ENCODE peak calls at places on chromosomes 16 and 17, in eight cellular contexts. E is amniotic stem cell; D is dorsolateral prefrontal cortex; Y is stimulated activated CD8-positive, alpha-beta memory T cell treated with anti-CD3 and anti-CD28 coated beads, Interleukin-7, amount 100 ng/mL, for 4 hours; Z is HFFc6; G is AG04450; W is M059J; A is nephron progenitor cell. J is an unnamed sample.

GRCh38 chr17:81195941-81196495 is 26.7 kb downstream of the CEP131 start:
- DNase-seq in Y (no peak), E (no peak), W (no peak), A (no peak), G (no peak), D (no peak), Z (no peak), J (no peak)

GRCh38 chr16:70410736-70411135 is 28.2 kb downstream of the ST3GAL2 start:
- DNase-seq in G (no peak), A (no peak), Y (no peak), Z (no peak), W (no peak), D (peak), E (no peak), J (no peak)

GRCh38 chr16:86931410-86931941 is 353.1 kb downstream of the FOXL1 start:
- DNase-seq in G (peak), Y (no peak), A (no peak), Z (peak), D (no peak), W (peak), E (no peak), J (no peak)

GRCh38 chr17:29243792-29244191 is 2.9 kb upstream of the CRYBA1 start:
- DNase-seq in W (peak), D (no peak), E (no peak), Z (peak), A (no peak), G (no peak), Y (no peak), J (no peak)

GRCh38 chr17:27543464-27543856 is 87.2 kb downstream of the KSR1 start:
- DNase-seq in Y (no peak), E (no peak), G (no peak), Z (no peak), A (no peak), W (no peak), D (no peak), J (no peak)

GRCh38 chr16:68074850-68075249 is 10.3 kb upstream of the NFATC3 start:
- DNase-seq in A (no peak), E (no peak), Y (peak), G (no peak), D (no peak), Z (no peak), W (no peak), J (no peak)

GRCh38 chr16:76932541-76933211 is 258.3 kb upstream of the MON1B start:
- DNase-seq in Z (no peak), G (no peak), A (no peak), E (peak), Y (no peak), W (no peak), D (no peak), J (no peak)

GRCh38 chr16:25256821-25257503 is 683 bp downstream of the ZKSCAN2 start:
- DNase-seq in W (peak), G (no peak), Z (no peak), Y (no peak), A (peak), E (peak), D (no peak), J (peak)

GRCh38 chr17:29176500-29177351 is 3.5 kb downstream of the MYO18A start:
- DNase-seq in D (no peak), W (peak), E (no peak), G (no peak), A (peak), Y (peak), Z (no peak), J (peak)

GRCh38 chr16:48524348-48525200 is 85.4 kb downstream of the N4BP1 start:
- DNase-seq in Z (no peak), E (no peak), A (no peak), Y (no peak), W (no peak), G (no peak), D (no peak), J (no peak)

J was measured in NCI-H2227 treated with DMSO at 0.1 percent for 48 hours.